ENCODE peak calls at places on chromosomes 1 and 21, in five cellular contexts. X is frontal cortex, Z is T-cell, I is EL, H is head of caudate nucleus. W is an unnamed sample.

GRCh38 chr1:48222501-48223242 is at the start of gene SLC5A9:
- DNase-seq in X (no peak), Z (no peak), I (no peak), H (no peak), W (peak)

GRCh38 chr1:2145946-2146835 is 48.4 kb downstream of the FAAP20 start:
- DNase-seq in X (no peak), Z (no peak), I (no peak), H (no peak), W (no peak)

GRCh38 chr1:1434131-1434811 is 1.2 kb upstream of the VWA1 start:
- DNase-seq in X (peak), Z (no peak), I (no peak), H (peak), W (no peak)

GRCh38 chr1:224769987-224770693 is 154.0 kb downstream of the CNIH3 start:
- DNase-seq in X (no peak), Z (no peak), I (peak), H (no peak), W (peak)

GRCh38 chr1:17438977-17439249 is 564 bp downstream of the RCC2 start:
- DNase-seq in X (no peak), Z (no peak), I (no peak), H (no peak), W (no peak)

GRCh38 chr1:240516069-240516468 is 95.9 kb downstream of the GREM2 start:
- DNase-seq in X (no peak), Z (no peak), I (no peak), H (no peak), W (peak)

GRCh38 chr1:28895896-28896608 is 18.3 kb upstream of the EPB41 start:
- DNase-seq in X (no peak), Z (no peak), I (no peak), H (no peak), W (no peak)

GRCh38 chr1:171210355-171210754 is 25.3 kb downstream of the FMO2 start:
- DNase-seq in X (no peak), Z (no peak), I (no peak), H (no peak), W (no peak)

GRCh38 chr1:84141177-84142003 is 2.7 kb upstream of the PRKACB start:
- DNase-seq in X (no peak), Z (no peak), I (no peak), H (no peak), W (peak)

GRCh38 chr1:235657747-235658526 is 8.4 kb upstream of the GNG4 start:
- DNase-seq in X (no peak), Z (no peak), I (no peak), H (no peak), W (no peak)

GRCh38 chr1:77382361-77382760 is 100.5 kb downstream of the AK5 start:
- DNase-seq in X (no peak), Z (no peak), I (peak), H (no peak), W (peak)

GRCh38 chr1:200033511-200034261 is 6.2 kb downstream of the NR5A2 start:
- DNase-seq in X (no peak), Z (no peak), I (no peak), H (no peak), W (no peak)

GRCh38 chr1:81505831-81506230 is 294.9 kb upstream of the ADGRL2 start:
- DNase-seq in X (no peak), Z (no peak), I (no peak), H (no peak), W (no peak)

GRCh38 chr1:42955311-42956063 is 3.2 kb downstream of the SLC2A1 start:
- DNase-seq in X (no peak), Z (no peak), I (no peak), H (no peak), W (peak)

GRCh38 chr1:191963781-191964455 is 194.3 kb upstream of the RGS18 start:
- DNase-seq in X (no peak), Z (no peak), I (peak), H (no peak), W (peak)

GRCh38 chr1:108200627-108201106 is 524 bp upstream of the SLC25A24 start:
- DNase-seq in X (peak), Z (peak), I (peak), H (peak), W (peak)

GRCh38 chr21:15192243-15192642 is 127.4 kb upstream of the NRIP1 start:
- DNase-seq in X (no peak), Z (no peak), I (no peak), H (no peak), W (peak)